ENCODE peak calls at places on chromosomes 2 and 18, in nine cellular contexts. W is GM13977, R is activated B cell treated with CpG ODN at 0.5 μM for 24 hours, C is ovary, F is kidney, U is cardiac fibroblast, P is neural crest cell, I is fibroblast of the aortic adventitia, A is WTC11. O is an unnamed sample.

GRCh38 chr2:150939087-150939486 is 322.6 kb downstream of the RBM43 start:
- DNase-seq in F (no peak), P (no peak), U (no peak), I (no peak), A (no peak), R (no peak), W (no peak), C (no peak), O (no peak)

GRCh38 chr18:66655407-66655806 is 51.5 kb upstream of the CDH19 start:
- DNase-seq in A (no peak), I (no peak), W (no peak), C (no peak), R (no peak), P (no peak), F (no peak), U (no peak), O (no peak)

GRCh38 chr2:196174424-196174823 is 3.0 kb upstream of the STK17B start:
- DNase-seq in I (no peak), R (no peak), C (no peak), P (no peak), F (no peak), U (no peak), W (no peak), A (peak; percentile 31), O (no peak)

GRCh38 chr2:196798980-196799379 is 503 bp downstream of the GTF3C3 start:
- DNase-seq in A (no peak), C (no peak), W (peak; percentile 12), R (no peak), I (no peak), F (no peak), U (peak; percentile 23), P (no peak), O (no peak)

GRCh38 chr2:97840198-97840597 is 126.8 kb downstream of the ZAP70 start:
- DNase-seq in R (no peak), W (no peak), U (no peak), C (no peak), I (no peak), F (no peak), P (no peak), A (no peak), O (no peak)

GRCh38 chr2:165058471-165059265 is 103.3 kb upstream of the SLC38A11 start:
- DNase-seq in C (no peak), W (no peak), I (no peak), U (no peak), A (no peak), P (no peak), R (no peak), F (no peak), O (no peak)

GRCh38 chr2:41828052-41828643 is 219.7 kb upstream of the PKDCC start:
- DNase-seq in R (no peak), W (no peak), I (no peak), C (no peak), F (no peak), U (no peak), A (no peak), P (no peak), O (no peak)

GRCh38 chr2:172129404-172129803 is 26.7 kb upstream of the DLX2 start:
- DNase-seq in I (no peak), A (no peak), R (no peak), F (no peak), W (no peak), P (no peak), U (no peak), C (no peak), O (no peak)

GRCh38 chr2:150442484-150442883 is 45.0 kb downstream of the RND3 start:
- DNase-seq in A (no peak), U (no peak), W (no peak), R (no peak), F (no peak), C (no peak), I (no peak), P (no peak), O (no peak)

GRCh38 chr2:157777425-157777824 is 98.7 kb downstream of the ACVR1 start:
- DNase-seq in C (peak; percentile 71), F (no peak), I (peak; percentile 81), W (peak; percentile 19), R (no peak), A (peak; percentile 36), U (peak; percentile 76), P (peak; percentile 31), O (no peak)

GRCh38 chr2:121253021-121253673 is 31.9 kb downstream of the TFCP2L1 start:
- DNase-seq in I (no peak), W (no peak), F (no peak), R (no peak), P (no peak), C (no peak), A (no peak), U (no peak), O (no peak)

GRCh38 chr18:46401486-46402115 is 255.4 kb downstream of the LOXHD1 start:
- DNase-seq in A (no peak), U (no peak), C (no peak), F (no peak), R (no peak), W (no peak), P (no peak), I (no peak), O (no peak)

GRCh38 chr2:109331864-109332848 is 203.2 kb downstream of the SH3RF3 start:
- DNase-seq in A (peak; percentile 20), W (no peak), I (peak; percentile 89), U (peak; percentile 92), C (peak; percentile 58), R (no peak), F (peak; percentile 85), P (no peak), O (no peak)

GRCh38 chr2:108945969-108946368 is 43.1 kb downstream of the EDAR start:
- DNase-seq in C (no peak), W (no peak), I (no peak), F (peak; percentile 86), A (no peak), R (no peak), U (no peak), P (no peak), O (no peak)

GRCh38 chr2:84807063-84807485 is 73.8 kb downstream of the TRABD2A start:
- DNase-seq in A (no peak), P (no peak), I (peak; percentile 98), C (peak; percentile 24), U (peak; percentile 95), W (no peak), F (no peak), R (no peak), O (no peak)

GRCh38 chr2:105682401-105682800 is 62.3 kb upstream of the NCK2 start:
- DNase-seq in P (no peak), F (no peak), C (no peak), W (no peak), R (no peak), A (no peak), U (no peak), I (no peak), O (no peak)

GRCh38 chr2:239024226-239024625 is 176.3 kb downstream of the TWIST2 start:
- DNase-seq in A (no peak), I (no peak), P (no peak), F (no peak), R (no peak), C (no peak), U (no peak), W (no peak), O (no peak)

GRCh38 chr2:181552808-181553207 is 95.6 kb downstream of the ITGA4 start:
- DNase-seq in C (no peak), P (no peak), F (no peak), U (peak; percentile 47), A (no peak), I (peak; percentile 10), W (no peak), R (no peak), O (no peak)

GRCh38 chr2:193584522-193584938 is 1389.8 kb upstream of the TMEFF2 start:
- DNase-seq in A (no peak), F (no peak), P (peak; percentile 1), C (no peak), W (peak; percentile 35), I (peak; percentile 46), U (peak; percentile 65), R (no peak), O (no peak)

GRCh38 chr2:32922466-32922865 is 24.3 kb upstream of the LTBP1 start:
- DNase-seq in C (no peak), P (no peak), I (no peak), A (no peak), W (no peak), F (no peak), U (no peak), R (no peak), O (no peak)
- TF ChIP-seq CTCF in C (no peak), P (no peak), I (no peak), A (no peak), W (no peak), F (no peak), U (no peak), R (no peak), O (no peak)

GRCh38 chr2:211216221-211216620 is 659.8 kb downstream of the CPS1 start:
- DNase-seq in W (no peak), A (no peak), F (no peak), U (peak; percentile 53), I (peak; percentile 14), C (no peak), R (no peak), P (no peak), O (no peak)
- TF ChIP-seq CTCF in W (peak; percentile 6), A (no peak), F (peak; percentile 30), U (peak; percentile 30), I (peak; percentile 18), C (no peak), R (no peak), P (peak; percentile 54), O (no peak)

GRCh38 chr2:95392730-95393455 is 9.6 kb upstream of the FAHD2A start:
- DNase-seq in W (no peak), R (no peak), P (no peak), A (peak; percentile 56), I (no peak), U (no peak), F (no peak), C (no peak), O (no peak)
- TF ChIP-seq CTCF in W (peak; percentile 37), R (no peak), P (peak; percentile 35), A (no peak), I (no peak), U (peak; percentile 11), F (no peak), C (no peak), O (no peak)

GRCh38 chr18:57805117-57805516 is 2.0 kb upstream of the ATP8B1 start:
- DNase-seq in U (no peak), R (no peak), A (no peak), P (no peak), I (no peak), C (no peak), W (no peak), F (no peak), O (no peak)

GRCh38 chr18:57802869-57803118 is 321 bp downstream of the ATP8B1 start:
- DNase-seq in F (no peak), A (no peak), P (no peak), U (no peak), I (no peak), W (no peak), R (peak; percentile 28), C (no peak), O (no peak)

GRCh38 chr18:57801379-57802165 is 1.5 kb downstream of the ATP8B1 start:
- DNase-seq in P (no peak), U (peak; percentile 44), W (peak; percentile 14), I (no peak), F (no peak), A (peak; percentile 23), R (no peak), C (no peak), O (no peak)

GRCh38 chr18:57802166-57802868 is 798 bp downstream of the ATP8B1 start:
- DNase-seq in W (peak; percentile 37), R (peak; percentile 29), P (no peak), I (no peak), A (peak; percentile 42), C (no peak), U (no peak), F (no peak), O (no peak)

GRCh38 chr18:57803119-57803969 is at the start of gene ATP8B1:
- DNase-seq in C (peak; percentile 59), U (peak; percentile 77), A (peak; percentile 92), P (peak; percentile 16), F (peak; percentile 98), I (peak; percentile 74), W (peak; percentile 54), R (peak; percentile 29), O (no peak)
- TF ChIP-seq CTCF in C (no peak), U (no peak), A (no peak), P (no peak), F (no peak), I (no peak), W (no peak), R (no peak), O (no peak)